ENCODE peak calls at places on chromosome 18, in five cellular contexts. T, F, O, S and A are unnamed samples.

GRCh38 chr18:28571929-28572328 is 395.0 kb upstream of the CDH2 start:
- DNase-seq in O (no peak), T (no peak), F (no peak), S (no peak), A (no peak)

GRCh38 chr18:48160622-48161021 is 230.2 kb upstream of the SMAD2 start:
- DNase-seq in T (no peak), F (no peak), S (no peak), O (no peak), A (no peak)

GRCh38 chr18:46916551-46917107 is 678 bp downstream of the PIAS2 start:
- DNase-seq in S (no peak), T (no peak), F (no peak), O (peak; percentile 8), A (peak; percentile 33)

GRCh38 chr18:74516271-74517235 is 17.7 kb upstream of the CNDP1 start:
- DNase-seq in T (no peak), S (no peak), O (no peak), F (no peak), A (no peak)

GRCh38 chr18:65288908-65289307 is 461.9 kb upstream of the CDH7 start:
- DNase-seq in T (no peak), O (no peak), S (no peak), F (no peak), A (no peak)

GRCh38 chr18:76430636-76431035 is 64.4 kb downstream of the ZNF516 start:
- DNase-seq in T (no peak), F (no peak), O (no peak), S (no peak), A (no peak)

GRCh38 chr18:61893304-61893970 is 630 bp upstream of the RNF152 start:
- DNase-seq in T (peak; percentile 59), O (no peak), F (peak; percentile 22), S (no peak), A (peak; percentile 69)

GRCh38 chr18:34977787-34978532 is 63.3 kb upstream of the MAPRE2 start:
- DNase-seq in O (no peak), S (no peak), F (peak; percentile 24), T (peak; percentile 37), A (no peak)

GRCh38 chr18:24160086-24160485 is 21.2 kb downstream of the CABYR start:
- DNase-seq in T (no peak), F (no peak), O (no peak), S (no peak), A (no peak)

GRCh38 chr18:35470440-35470839 is 27.3 kb downstream of the INO80C start:
- DNase-seq in F (no peak), T (no peak), O (no peak), S (no peak), A (no peak)

GRCh38 chr18:59993560-59993959 is 93.8 kb downstream of the PMAIP1 start:
- DNase-seq in F (no peak), O (no peak), T (no peak), S (no peak), A (no peak)

DNA sequence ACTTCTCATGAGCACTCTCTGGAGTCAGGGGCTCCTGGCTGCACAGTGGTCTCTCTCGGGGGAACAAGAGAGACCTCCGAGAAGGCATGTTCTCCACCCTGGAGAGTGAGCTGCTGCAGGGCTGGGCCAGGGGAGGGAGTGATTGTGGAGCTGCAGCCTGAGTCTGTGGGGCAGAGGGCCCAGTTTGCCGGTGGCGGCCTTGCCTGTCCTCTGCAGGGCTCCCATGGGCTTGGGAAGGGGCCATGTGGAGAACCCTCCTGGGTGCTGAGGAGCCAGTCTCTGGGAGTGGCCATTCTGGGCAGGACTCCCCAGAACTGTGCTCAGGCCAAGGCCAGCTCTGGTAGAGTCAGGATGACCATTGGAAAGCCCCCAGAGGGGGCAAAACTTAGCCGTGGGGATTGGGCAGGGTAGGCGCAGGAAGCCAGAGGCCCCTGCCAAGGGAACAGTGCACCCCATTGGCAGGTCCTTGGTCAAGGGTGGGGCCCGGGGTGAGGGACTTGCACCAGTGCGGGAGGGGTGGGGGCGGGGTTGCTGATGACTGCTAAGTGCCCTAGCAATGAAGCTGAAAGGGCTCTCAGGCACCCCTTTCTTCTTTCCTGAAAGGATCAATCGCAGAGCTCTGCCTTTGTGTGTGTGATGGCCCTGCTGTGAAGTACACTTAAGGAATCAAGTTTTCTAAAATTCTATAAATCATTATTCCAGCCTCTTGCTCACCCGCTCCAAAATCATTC is 69.7 kb upstream of the BOD1L2 start:
- DNase-seq in O (no peak), F (no peak), S (no peak), T (no peak), A (no peak)
- H3K27ac ChIP-seq in O (no peak overlapping the region), F (no peak overlapping the region), S (no peak overlapping the region), T (no peak overlapping the region), A (no peak overlapping the region)

GRCh38 chr18:70195852-70196434 is 9.5 kb downstream of the RTTN start:
- DNase-seq in T (no peak), S (no peak), F (peak; percentile 52), O (peak; percentile 29), A (peak; percentile 50)
- TF ChIP-seq CTCF in T (peak; percentile 85), S (peak; percentile 76), F (peak; percentile 76), O (peak; percentile 67), A (peak; percentile 73)

GRCh38 chr18:79647307-79647706 is 32.3 kb upstream of the CTDP1 start:
- DNase-seq in S (no peak), O (no peak), T (no peak), F (no peak), A (no peak)

GRCh38 chr18:79644006-79644665 is 35.5 kb upstream of the CTDP1 start:
- DNase-seq in S (peak; percentile 88), F (peak; percentile 54), O (peak; percentile 46), T (peak; percentile 60), A (peak; percentile 74)

GRCh38 chr18:79644666-79645057 is 34.9 kb upstream of the CTDP1 start:
- DNase-seq in S (no peak), F (no peak), O (no peak), T (no peak), A (no peak)

GRCh38 chr18:79643049-79643765 is 36.4 kb upstream of the CTDP1 start:
- DNase-seq in T (no peak), S (no peak), F (peak; percentile 13), O (no peak), A (no peak)

GRCh38 chr18:79645291-79645983 is 34.2 kb upstream of the CTDP1 start:
- DNase-seq in F (no peak), T (no peak), O (no peak), S (no peak), A (no peak)
- H3K27ac ChIP-seq in F (no peak overlapping the region), T (no peak overlapping the region), O (no peak overlapping the region), S (no peak overlapping the region), A (no peak overlapping the region)

GRCh38 chr18:64111950-64112349 is 36.9 kb downstream of the LINC00305 start:
- DNase-seq in S (no peak), O (no peak), F (no peak), T (no peak), A (no peak)

GRCh38 chr18:64116806-64117205 is 32.1 kb downstream of the LINC00305 start:
- DNase-seq in S (no peak), F (no peak), O (no peak), T (no peak), A (no peak)

GRCh38 chr18:64115906-64116305 is 33.0 kb downstream of the LINC00305 start:
- DNase-seq in S (no peak), O (no peak), T (no peak), F (no peak), A (no peak)

DNA sequence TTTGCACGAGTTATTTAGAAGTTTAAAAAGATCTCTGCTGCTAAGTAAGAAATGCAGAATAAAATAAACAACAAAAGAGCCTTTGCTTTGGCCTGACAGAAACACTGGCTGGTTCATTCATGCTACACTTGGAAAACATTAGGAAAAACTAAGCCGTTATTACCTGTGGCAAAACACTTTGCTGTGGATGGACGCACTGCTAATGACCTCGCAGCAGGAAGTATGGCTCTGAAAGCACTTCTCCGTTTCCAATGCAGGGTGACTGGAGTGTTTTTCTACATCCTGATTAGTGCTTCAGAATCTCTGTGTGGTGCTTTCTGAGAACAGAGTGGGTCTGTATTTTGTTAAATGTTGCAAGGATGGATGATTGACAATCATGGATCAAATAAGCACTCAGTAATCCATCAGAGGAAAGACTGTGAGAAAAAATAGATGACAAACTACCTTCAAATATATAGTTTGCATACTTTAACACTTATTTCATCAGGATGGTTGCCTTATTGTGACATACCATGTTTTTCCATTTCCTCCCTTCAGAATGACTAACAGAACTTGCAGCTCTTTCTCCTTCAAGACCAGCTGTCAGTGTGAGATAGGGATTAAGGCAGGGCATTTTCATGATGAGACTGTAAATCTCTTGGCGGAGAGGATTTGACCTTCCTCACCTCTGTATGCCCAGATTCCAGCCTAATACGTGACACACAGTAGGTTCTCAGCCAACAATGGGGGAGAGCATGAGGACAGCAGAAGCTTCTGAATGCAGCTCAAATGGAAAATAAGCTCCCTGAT is 38.0 kb downstream of the LINC00305 start:
- DNase-seq in O (no peak), T (no peak), F (no peak), S (no peak), A (no peak)
- TF ChIP-seq CTCF in O (no peak), T (no peak), F (no peak), S (no peak), A (no peak)

GRCh38 chr18:79680100-79680879 is 687 bp downstream of the CTDP1 start:
- DNase-seq in F (peak; percentile 75), T (no peak), S (no peak), O (peak; percentile 36), A (peak; percentile 60)

GRCh38 chr18:79678665-79679551 is 695 bp upstream of the CTDP1 start:
- DNase-seq in O (peak; percentile 96), S (peak; percentile 97), T (peak; percentile 99), F (peak; percentile 99), A (peak; percentile 100)

GRCh38 chr18:79677221-79677620 is 2.4 kb upstream of the CTDP1 start:
- DNase-seq in S (no peak), O (no peak), F (no peak), T (no peak), A (no peak)

GRCh38 chr18:79679552-79680099 is at the start of gene CTDP1:
- DNase-seq in O (peak; percentile 77), S (peak; percentile 81), F (peak; percentile 96), T (peak; percentile 91), A (peak; percentile 93)

GRCh38 chr18:79677840-79678239 is 1.8 kb upstream of the CTDP1 start:
- DNase-seq in S (no peak), T (no peak), F (no peak), O (no peak), A (no peak)
- H3K27ac ChIP-seq in S (peak overlapping the region; percentile 94), T (peak overlapping the region; percentile 100), F (no peak overlapping the region), O (peak overlapping the region; percentile 98), A (no peak overlapping the region)

DNA sequence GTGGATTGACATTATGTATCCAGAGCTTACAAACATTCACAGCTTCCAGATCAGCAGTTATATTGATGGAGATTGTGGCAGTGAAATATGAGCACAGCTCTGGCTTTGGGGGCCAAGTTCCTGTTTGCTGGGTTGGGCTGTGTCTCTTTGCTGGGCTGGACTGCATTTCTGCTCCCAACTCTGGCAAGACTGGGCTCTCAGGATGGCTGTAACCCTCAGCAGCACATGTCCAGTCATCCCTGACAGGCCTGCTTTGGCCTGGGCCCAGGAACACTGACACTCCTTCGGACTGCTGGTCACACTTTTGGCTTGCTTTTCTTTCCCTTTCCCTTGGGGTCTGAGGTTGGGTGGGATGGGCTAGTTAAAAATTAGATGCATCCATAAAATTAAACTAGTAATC is 17.9 kb upstream of the VPS4B start:
- DNase-seq in T (peak; percentile 19), O (peak; percentile 40), S (no peak), F (peak; percentile 13), A (peak; percentile 73)
- TF ChIP-seq CTCF in T (no peak), O (no peak), S (no peak), F (no peak), A (no peak)

GRCh38 chr18:58362027-58362575 is 266.8 kb downstream of the ALPK2 start:
- DNase-seq in O (peak; percentile 19), S (no peak), F (peak; percentile 32), T (no peak), A (no peak)
- H3K27ac ChIP-seq in O (peak overlapping the region; percentile 34), S (no peak overlapping the region), F (no peak overlapping the region), T (peak overlapping the region; percentile 47), A (no peak overlapping the region)